ENCODE peak calls at places on chromosomes 1 and 21, in ten cellular contexts. E is IMR-90, B is ovary, X is lower leg skin, N is pancreas, U is lung, M is choroid plexus epithelial cell, Z is lower lobe of right lung, O is omental fat pad, D is tibial nerve. A is an unnamed sample.

GRCh38 chr1:18157968-18158367 is 50.4 kb downstream of the IGSF21 start:
- DNase-seq in U (no peak), X (no peak), M (no peak), Z (no peak), O (no peak), N (no peak), E (no peak), B (no peak), D (no peak), A (no peak)

GRCh38 chr1:159000627-159001026 is 9.1 kb upstream of the IFI16 start:
- DNase-seq in N (peak; percentile 47), B (peak; percentile 87), M (peak; percentile 96), X (peak; percentile 94), Z (peak; percentile 59), U (peak; percentile 78), O (peak; percentile 86), E (peak; percentile 94), D (peak; percentile 95), A (peak; percentile 96)

GRCh38 chr21:32096411-32096810 is 182.4 kb downstream of the MIS18A start:
- DNase-seq in M (no peak), N (no peak), U (no peak), O (no peak), B (no peak), X (no peak), E (no peak), Z (no peak), D (no peak), A (no peak)

GRCh38 chr1:116374340-116375164 is 1.5 kb downstream of the ATP1A1 start:
- DNase-seq in N (no peak), O (no peak), Z (no peak), M (peak; percentile 14), X (no peak), E (no peak), U (no peak), D (no peak), B (no peak), A (no peak)

GRCh38 chr1:115714572-115715141 is 53.9 kb downstream of the CASQ2 start:
- DNase-seq in O (no peak), N (peak; percentile 76), B (no peak), M (no peak), Z (peak; percentile 50), E (no peak), D (no peak), U (peak; percentile 43), X (peak; percentile 55), A (no peak)

GRCh38 chr1:87968259-87968955 is 639.7 kb downstream of the LMO4 start:
- DNase-seq in Z (no peak), X (no peak), N (no peak), U (no peak), B (peak; percentile 39), D (peak; percentile 35), M (peak; percentile 76), E (peak; percentile 69), O (no peak), A (peak; percentile 89)

GRCh38 chr21:40618216-40618615 is 228.7 kb downstream of the DSCAM start:
- DNase-seq in D (no peak), N (no peak), B (no peak), O (no peak), E (no peak), X (no peak), U (no peak), M (no peak), Z (no peak), A (no peak)

GRCh38 chr1:159924025-159924790 is 1.1 kb downstream of the TAGLN2 start:
- DNase-seq in M (peak; percentile 95), U (peak; percentile 91), E (peak; percentile 89), X (peak; percentile 84), N (peak; percentile 96), B (peak; percentile 91), Z (peak; percentile 94), D (peak; percentile 86), O (peak; percentile 82), A (peak; percentile 90)

GRCh38 chr1:216310776-216311175 is 112.5 kb downstream of the USH2A start:
- DNase-seq in X (no peak), O (no peak), E (peak; percentile 50), U (no peak), B (no peak), D (no peak), Z (no peak), M (peak; percentile 86), N (no peak), A (peak; percentile 65)

GRCh38 chr1:216303690-216304089 is 119.6 kb downstream of the USH2A start:
- DNase-seq in B (no peak), U (no peak), N (no peak), X (no peak), Z (no peak), E (no peak), D (no peak), O (no peak), M (no peak), A (no peak)

DNA sequence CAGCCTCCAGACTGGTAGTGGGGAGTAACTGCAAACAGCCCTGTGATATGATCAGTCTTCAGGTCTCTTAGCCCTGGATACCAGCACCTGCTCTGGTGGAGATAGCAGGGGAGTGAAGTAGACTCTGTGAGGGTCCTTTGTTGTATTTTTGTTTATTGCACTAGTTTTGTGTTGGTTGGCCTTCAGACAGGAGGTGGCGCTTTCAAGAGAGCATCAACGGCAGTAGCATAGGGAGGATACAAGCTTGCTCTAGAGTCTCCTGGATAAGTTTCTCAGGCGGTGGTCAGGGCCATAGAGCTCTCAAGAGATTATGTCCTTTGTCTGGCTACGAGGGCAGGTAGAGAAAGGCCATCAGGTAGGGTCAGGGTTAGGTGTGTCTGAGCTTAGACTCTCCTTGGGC is 116.4 kb downstream of the USH2A start:
- DNase-seq in Z (no peak), O (no peak), E (no peak), X (no peak), U (no peak), M (peak; percentile 15), B (no peak), D (no peak), N (no peak), A (no peak)
- TF ChIP-seq CTCF in Z (no peak), O (no peak), E (no peak), X (no peak), U (no peak), M (peak; percentile 35), B (no peak), D (no peak), N (no peak), A (no peak)

DNA sequence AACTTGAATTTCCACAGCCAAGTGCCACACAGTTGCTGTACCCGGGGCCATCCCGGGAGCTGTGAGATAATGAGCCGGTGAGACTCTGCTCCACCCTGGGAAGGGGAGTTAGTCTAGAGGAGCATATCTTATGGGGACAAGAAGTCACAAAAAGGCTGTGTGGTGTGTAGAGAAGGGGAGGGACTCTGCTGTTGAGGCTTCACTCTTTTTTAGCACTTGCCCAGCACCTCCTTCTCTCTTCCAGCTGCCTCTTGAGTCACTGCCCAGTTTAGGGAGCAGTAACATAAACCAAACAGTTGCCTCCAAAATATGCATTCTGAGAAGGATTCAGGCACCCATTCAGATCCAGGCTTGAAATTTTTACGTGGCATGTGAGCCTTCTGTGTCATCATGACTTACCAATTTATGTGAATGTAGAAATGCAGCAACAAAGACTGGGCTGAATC is 744 bp upstream of the WDR26 start:
- DNase-seq in U (no peak), N (no peak), E (peak; percentile 95), M (peak; percentile 62), O (no peak), X (no peak), B (no peak), Z (no peak), D (peak; percentile 14), A (peak; percentile 64)
- TF ChIP-seq CTCF in U (no peak), N (no peak), E (no peak), M (no peak), O (no peak), X (no peak), B (no peak), Z (no peak), D (no peak), A (no peak)

GRCh38 chr1:235326719-235327558 is 1.0 kb downstream of the ARID4B start:
- DNase-seq in X (peak; percentile 22), E (no peak), D (peak; percentile 23), U (peak; percentile 43), N (peak; percentile 62), B (peak; percentile 12), M (peak; percentile 22), Z (peak; percentile 60), O (peak; percentile 24), A (peak; percentile 19)

GRCh38 chr1:235327559-235328270 is at the start of gene ARID4B:
- DNase-seq in U (no peak), Z (peak; percentile 86), M (no peak), N (peak; percentile 90), X (no peak), D (no peak), B (peak; percentile 86), E (no peak), O (peak; percentile 55), A (no peak)

GRCh38 chr1:235329139-235329808 is 904 bp downstream of the GGPS1 start:
- DNase-seq in B (no peak), D (peak; percentile 16), O (no peak), M (peak; percentile 71), N (peak; percentile 36), U (peak; percentile 37), E (peak; percentile 45), Z (no peak), X (peak; percentile 19), A (peak; percentile 46)

GRCh38 chr1:235330918-235331285 is 2.5 kb downstream of the GGPS1 start:
- DNase-seq in Z (no peak), X (no peak), U (no peak), O (no peak), E (no peak), D (no peak), B (no peak), M (no peak), N (no peak), A (no peak)

GRCh38 chr1:235328271-235329138 is at the start of gene GGPS1:
- DNase-seq in D (peak; percentile 96), Z (peak; percentile 98), O (peak; percentile 94), E (peak; percentile 100), U (peak; percentile 98), N (peak; percentile 98), B (peak; percentile 98), X (peak; percentile 98), M (peak; percentile 100), A (peak; percentile 100)
- TF ChIP-seq CTCF in D (no peak), Z (no peak), O (no peak), E (peak; percentile 26), U (no peak), N (no peak), B (peak; percentile 6), X (no peak), M (no peak), A (no peak)

GRCh38 chr1:231581859-231582258 is 44.7 kb upstream of the DISC1 start:
- DNase-seq in M (no peak), D (no peak), X (no peak), N (no peak), Z (no peak), U (no peak), B (no peak), E (no peak), O (no peak), A (no peak)

GRCh38 chr1:231580874-231581273 is 45.7 kb upstream of the DISC1 start:
- DNase-seq in X (no peak), D (no peak), N (no peak), M (no peak), Z (no peak), E (no peak), O (no peak), U (no peak), B (no peak), A (no peak)

GRCh38 chr1:231583376-231583775 is 43.2 kb upstream of the DISC1 start:
- DNase-seq in O (no peak), B (no peak), Z (no peak), D (no peak), N (no peak), X (no peak), M (no peak), U (no peak), E (no peak), A (no peak)

DNA sequence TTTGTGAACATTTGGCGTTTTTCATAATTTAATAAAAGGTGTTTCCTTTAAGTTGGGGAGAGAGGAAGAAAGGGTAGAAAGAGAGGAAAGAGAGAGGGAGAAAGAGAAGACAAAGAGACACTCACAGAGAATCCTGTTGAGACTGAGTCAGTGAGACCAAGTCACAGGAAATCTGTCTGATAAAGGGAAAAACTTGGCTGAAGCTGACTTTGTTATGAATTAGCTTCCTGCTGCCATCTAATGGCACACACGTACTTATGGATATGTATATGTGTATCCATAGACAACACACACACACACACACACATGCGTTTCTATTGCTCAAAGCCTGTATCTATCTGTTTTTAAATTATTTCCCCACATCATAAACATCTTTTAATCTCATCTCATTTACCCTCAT is 42.5 kb upstream of the DISC1 start:
- DNase-seq in O (no peak), Z (no peak), X (no peak), B (no peak), N (no peak), U (no peak), E (peak; percentile 82), D (no peak), M (peak; percentile 91), A (peak; percentile 90)
- TF ChIP-seq CTCF in O (no peak), Z (no peak), X (no peak), B (no peak), N (no peak), U (no peak), E (peak; percentile 42), D (no peak), M (peak; percentile 49), A (peak; percentile 45)